ENCODE peak calls at places on chromosomes 11 and 22, in four cellular contexts. One of them, this sample, is unnamed.
A peak's percentile ranks its signal among the peaks of the same experiment; 100 is the strongest.

GRCh38 chr11:131137046-131137445 is 220.8 kb upstream of the SNX19 start:
- DNase-seq in GM12878: no peak
- DNase-seq in HepG2: no peak
- DNase-seq in H1: no peak
- DNase-seq in this sample: no peak

GRCh38 chr11:44737686-44738085 is 10.9 kb downstream of the TSPAN18 start:
- DNase-seq in HepG2: no peak
- DNase-seq in H1: no peak
- DNase-seq in GM12878: no peak
- DNase-seq in this sample: no peak

GRCh38 chr11:18012314-18012905 is 437 bp downstream of the SERGEF start:
- DNase-seq in H1: no peak
- DNase-seq in GM12878: no peak
- DNase-seq in HepG2: peak; percentile 45
- DNase-seq in this sample: no peak

GRCh38 chr11:103803062-103803461 is 233.4 kb upstream of the DDI1 start:
- DNase-seq in HepG2: no peak
- DNase-seq in GM12878: no peak
- DNase-seq in H1: no peak
- DNase-seq in this sample: no peak

GRCh38 chr11:130168105-130168504 is 8.5 kb downstream of the ST14 start:
- DNase-seq in GM12878: no peak
- DNase-seq in H1: no peak
- DNase-seq in HepG2: no peak
- DNase-seq in this sample: no peak

GRCh38 chr11:44567876-44568256 is 2.4 kb downstream of the CD82 start:
- DNase-seq in H1: no peak
- DNase-seq in HepG2: no peak
- DNase-seq in GM12878: no peak
- DNase-seq in this sample: no peak

GRCh38 chr11:23103403-23103802 is 243.1 kb upstream of the CCDC179 start:
- DNase-seq in GM12878: no peak
- DNase-seq in HepG2: no peak
- DNase-seq in H1: no peak
- DNase-seq in this sample: no peak

GRCh38 chr11:95556342-95557151 is 233.0 kb downstream of the FAM76B start:
- DNase-seq in GM12878: peak; percentile 75
- DNase-seq in HepG2: no peak
- DNase-seq in H1: no peak
- DNase-seq in this sample: no peak

GRCh38 chr11:98561877-98562395 is 458.8 kb upstream of the CNTN5 start:
- DNase-seq in H1: no peak
- DNase-seq in GM12878: no peak
- DNase-seq in HepG2: no peak
- DNase-seq in this sample: no peak

GRCh38 chr11:64894812-64895452 is 16.5 kb upstream of the EHD1 start:
- DNase-seq in H1: no peak
- DNase-seq in GM12878: no peak
- DNase-seq in HepG2: no peak
- DNase-seq in this sample: no peak

GRCh38 chr11:18780329-18780728 is 11.3 kb downstream of the PTPN5 start:
- DNase-seq in GM12878: no peak
- DNase-seq in HepG2: no peak
- DNase-seq in H1: no peak
- DNase-seq in this sample: no peak

GRCh38 chr11:118938491-118939411 is 13.0 kb upstream of the BCL9L start:
- DNase-seq in HepG2: peak; percentile 72
- DNase-seq in H1: no peak
- DNase-seq in GM12878: no peak
- DNase-seq in this sample: no peak

GRCh38 chr22:30211124-30211820 is 35.3 kb downstream of the LIF start:
- DNase-seq in HepG2: no peak
- DNase-seq in H1: no peak
- DNase-seq in GM12878: no peak
- DNase-seq in this sample: no peak

GRCh38 chr11:132050577-132051180 is 680.3 kb downstream of the NTM start:
- DNase-seq in GM12878: no peak
- DNase-seq in HepG2: no peak
- DNase-seq in H1: no peak
- DNase-seq in this sample: no peak

GRCh38 chr11:15815246-15816209 is 540.8 kb downstream of the SOX6 start:
- DNase-seq in HepG2: no peak
- DNase-seq in GM12878: no peak
- DNase-seq in H1: no peak
- DNase-seq in this sample: no peak

GRCh38 chr11:96326954-96327353 is 16.0 kb downstream of the MAML2 start:
- DNase-seq in HepG2: no peak
- DNase-seq in GM12878: no peak
- DNase-seq in H1: no peak
- DNase-seq in this sample: no peak

GRCh38 chr11:118911113-118911879 is 14.4 kb downstream of the BCL9L start:
- DNase-seq in HepG2: peak; percentile 83
- DNase-seq in GM12878: no peak
- DNase-seq in H1: no peak
- DNase-seq in this sample: no peak

GRCh38 chr22:35921777-35922176 is 106.8 kb downstream of the RBFOX2 start:
- DNase-seq in H1: peak; percentile 59
- DNase-seq in GM12878: peak; percentile 13
- DNase-seq in HepG2: peak; percentile 75
- DNase-seq in this sample: peak; percentile 35

GRCh38 chr11:79439893-79440450 is 858 bp downstream of the TENM4 start:
- DNase-seq in GM12878: no peak
- DNase-seq in H1: peak; percentile 82
- DNase-seq in HepG2: no peak
- DNase-seq in this sample: no peak

GRCh38 chr11:1073261-1073724 is 1.4 kb upstream of the MUC2 start:
- DNase-seq in GM12878: no peak
- DNase-seq in H1: peak; percentile 41
- DNase-seq in HepG2: peak; percentile 46
- DNase-seq in this sample: no peak

GRCh38 chr11:78841451-78842060 is 266.9 kb upstream of the NARS2 start:
- DNase-seq in GM12878: no peak
- DNase-seq in HepG2: no peak
- DNase-seq in H1: no peak
- DNase-seq in this sample: no peak

GRCh38 chr22:26482171-26482570 is 1.4 kb downstream of the HPS4 start:
- DNase-seq in H1: no peak
- DNase-seq in GM12878: no peak
- DNase-seq in HepG2: no peak
- DNase-seq in this sample: no peak

GRCh38 chr22:26484360-26484706 is 656 bp downstream of the SRRD start:
- DNase-seq in HepG2: no peak
- DNase-seq in GM12878: no peak
- DNase-seq in H1: no peak
- DNase-seq in this sample: no peak

GRCh38 chr22:26485013-26485412 is 1.3 kb downstream of the SRRD start:
- DNase-seq in GM12878: no peak
- DNase-seq in H1: no peak
- DNase-seq in HepG2: no peak
- DNase-seq in this sample: no peak

GRCh38 chr22:26483043-26483438 is 542 bp downstream of the HPS4 start:
- DNase-seq in H1: no peak
- DNase-seq in HepG2: no peak
- DNase-seq in GM12878: no peak
- DNase-seq in this sample: no peak

DNA sequence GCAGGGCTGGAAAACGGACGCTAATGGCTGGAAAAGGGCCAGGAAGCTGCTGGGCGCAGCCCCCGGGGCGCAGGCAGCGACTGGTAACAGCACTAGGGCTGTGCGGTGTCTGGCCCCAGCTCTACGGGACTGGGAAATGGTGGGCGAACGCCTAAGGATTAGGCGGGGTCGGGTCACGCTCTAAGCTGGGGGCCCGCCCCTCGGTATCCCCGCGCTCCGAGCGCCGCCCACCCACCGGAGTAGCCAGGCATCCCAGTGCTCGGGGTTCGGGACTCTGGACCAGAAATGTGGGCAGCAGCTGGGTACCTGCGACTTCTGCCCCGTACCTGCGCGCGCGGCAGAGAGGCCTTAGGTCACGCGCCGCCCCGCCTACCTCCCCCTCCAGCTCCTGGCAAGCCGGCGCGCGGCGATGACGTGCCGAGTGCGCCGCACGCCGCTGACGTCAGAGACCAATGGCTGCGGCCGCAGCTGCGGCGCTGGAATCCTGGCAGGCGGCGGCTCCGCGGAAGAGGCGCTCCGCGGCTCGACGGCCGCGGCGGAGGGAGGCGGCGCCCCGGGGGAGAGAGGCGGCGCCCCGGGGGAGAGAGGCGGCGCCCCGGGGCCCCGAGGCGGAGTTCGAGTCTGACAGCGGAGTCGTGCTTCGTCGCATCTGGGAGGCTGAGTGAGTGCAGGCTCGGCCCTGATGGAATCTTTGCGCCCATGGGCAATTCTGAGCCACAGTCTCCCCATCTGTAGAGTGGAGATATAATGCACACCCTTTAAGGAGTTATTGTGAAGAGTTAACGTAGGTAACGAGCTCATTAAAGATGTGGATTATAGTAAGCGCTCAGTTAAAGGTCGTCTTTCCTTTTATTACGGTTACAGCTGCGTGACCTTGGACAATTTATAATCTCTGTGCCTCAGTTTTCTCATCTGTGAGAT is at the start of the genes HPS4 and SRRD:
- DNase-seq in HepG2: peak; percentile 77
- DNase-seq in H1: peak; percentile 96
- DNase-seq in GM12878: peak; percentile 56
- DNase-seq in this sample: peak; percentile 81
- TF ChIP-seq SUZ12 in HepG2: no peak
- TF ChIP-seq SUZ12 in H1: no peak
- TF ChIP-seq SUZ12 in GM12878: no peak
- TF ChIP-seq SUZ12 in this sample: no peak

DNA sequence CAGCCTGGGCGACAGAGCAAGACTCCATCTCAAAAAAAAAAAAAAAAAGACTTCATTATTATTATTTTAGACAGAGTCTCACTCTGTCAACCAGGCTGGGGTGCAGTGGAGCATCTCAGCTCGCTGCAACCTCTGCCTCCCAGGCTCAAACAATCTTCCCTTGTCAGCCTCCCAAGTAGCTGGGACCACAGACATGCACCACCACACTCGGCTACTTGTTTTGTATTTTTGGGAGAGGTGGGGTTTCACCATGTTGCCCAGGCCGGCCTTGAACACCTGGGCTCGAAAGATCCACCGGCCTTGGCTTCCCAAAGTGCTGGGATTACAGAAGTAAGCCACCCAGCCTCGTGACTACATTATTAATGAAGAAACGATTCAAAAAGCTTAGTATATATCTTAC is 5.3 kb upstream of the TYMP start:
- DNase-seq in H1: no peak
- DNase-seq in GM12878: no peak
- DNase-seq in HepG2: no peak
- DNase-seq in this sample: no peak
- H3K4me1 ChIP-seq in H1: no peaks in the 10 kb centered on the region
- H3K4me1 ChIP-seq in GM12878: peaks cover 54% of the 10 kb centered on the region
- H3K4me1 ChIP-seq in HepG2: peaks cover 51% of the 10 kb centered on the region
- H3K4me1 ChIP-seq in this sample: no peaks in the 10 kb centered on the region

GRCh38 chr11:26948881-26949280 is 45.0 kb upstream of the FIBIN start:
- DNase-seq in HepG2: no peak
- DNase-seq in H1: no peak
- DNase-seq in GM12878: no peak
- DNase-seq in this sample: no peak
- TF ChIP-seq SUZ12 in HepG2: no peak
- TF ChIP-seq SUZ12 in H1: no peak
- TF ChIP-seq SUZ12 in GM12878: no peak
- TF ChIP-seq SUZ12 in this sample: no peak

GRCh38 chr22:45771057-45771456 is 99.4 kb downstream of the ATXN10 start:
- DNase-seq in H1: no peak
- DNase-seq in HepG2: no peak
- DNase-seq in GM12878: no peak
- DNase-seq in this sample: no peak
- H3K4me1 ChIP-seq in H1: peaks cover 8% of the 10 kb centered on the region
- H3K4me1 ChIP-seq in HepG2: no peaks in the 10 kb centered on the region
- H3K4me1 ChIP-seq in GM12878: peaks cover 62% of the 10 kb centered on the region
- H3K4me1 ChIP-seq in this sample: no peaks in the 10 kb centered on the region

GRCh38 chr11:10305964-10306918 is 1.4 kb downstream of the ADM start:
- DNase-seq in H1: peak; percentile 65
- DNase-seq in GM12878: no peak
- DNase-seq in HepG2: no peak
- DNase-seq in this sample: no peak
- TF ChIP-seq SUZ12 in H1: peak; percentile 30
- TF ChIP-seq SUZ12 in GM12878: peak; percentile 63
- TF ChIP-seq SUZ12 in HepG2: no peak
- TF ChIP-seq SUZ12 in this sample: no peak

DNA sequence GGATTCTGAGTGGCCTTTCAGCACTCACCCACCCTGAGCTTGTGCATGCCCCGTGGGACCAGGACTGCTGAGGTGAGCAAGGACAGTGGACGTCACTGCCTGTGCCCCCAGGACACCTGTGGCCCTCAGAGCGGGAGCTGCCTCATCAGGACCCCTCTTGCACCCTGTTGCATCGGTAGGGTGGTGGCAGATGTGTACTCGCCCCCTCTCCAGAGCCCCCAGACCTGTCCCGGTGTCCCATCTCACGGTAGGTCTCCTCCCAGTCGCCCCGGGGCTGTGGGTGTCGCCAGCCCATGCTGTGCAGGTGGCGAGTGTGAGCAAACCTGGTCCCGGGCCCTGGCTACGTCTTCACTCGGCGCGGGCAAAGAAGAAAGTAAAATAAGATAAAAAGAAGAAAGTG is 374.2 kb downstream of the TBC1D22A start:
- DNase-seq in GM12878: no peak
- DNase-seq in HepG2: no peak
- DNase-seq in H1: no peak
- DNase-seq in this sample: no peak
- H3K4me1 ChIP-seq in GM12878: no peaks in the 10 kb centered on the region
- H3K4me1 ChIP-seq in HepG2: no peaks in the 10 kb centered on the region
- H3K4me1 ChIP-seq in H1: no peaks in the 10 kb centered on the region
- H3K4me1 ChIP-seq in this sample: no peaks in the 10 kb centered on the region

DNA sequence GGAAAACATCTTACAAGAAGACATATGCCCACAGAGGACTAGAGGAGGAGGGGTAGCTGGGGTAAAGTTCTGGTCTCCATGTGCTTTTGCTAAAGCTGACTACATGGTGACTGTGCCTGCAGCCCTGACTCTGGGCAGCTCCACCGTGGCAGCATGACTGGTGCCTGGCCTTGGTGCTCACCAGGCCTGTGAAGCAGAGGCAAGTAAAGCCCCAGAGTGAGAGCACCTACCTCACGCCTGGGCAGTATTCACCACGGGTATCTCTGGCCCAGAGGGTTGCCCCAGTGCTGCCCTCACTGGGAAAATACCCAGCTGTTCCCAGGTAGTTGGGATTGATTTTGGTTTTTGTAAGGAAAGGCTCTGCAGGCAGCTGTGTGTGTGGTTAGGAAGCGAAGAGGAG is 78.3 kb downstream of the CTTN start:
- DNase-seq in HepG2: no peak
- DNase-seq in GM12878: no peak
- DNase-seq in H1: no peak
- DNase-seq in this sample: no peak
- TF ChIP-seq SUZ12 in HepG2: no peak
- TF ChIP-seq SUZ12 in GM12878: no peak
- TF ChIP-seq SUZ12 in H1: no peak
- TF ChIP-seq SUZ12 in this sample: no peak